ENCODE peak calls at places on chromosomes 16 and 17, in six cellular contexts. E is transverse colon, Z is A673, H is MM.1S, B is ovary, T is heart right ventricle. V is an unnamed sample.

GRCh38 chr16:1002399-1003161 is 21.0 kb downstream of the SOX8 start:
- DNase-seq in E (peak; percentile 42), Z (peak; percentile 75), H (no peak), B (no peak), T (no peak), V (no peak)

GRCh38 chr17:58492238-58493121 is 4.3 kb upstream of the HSF5 start:
- DNase-seq in E (no peak), Z (no peak), H (no peak), B (no peak), T (no peak), V (no peak)

GRCh38 chr16:69201291-69201690 is 14.3 kb downstream of the SNTB2 start:
- DNase-seq in E (no peak), Z (no peak), H (no peak), B (no peak), T (no peak), V (no peak)

GRCh38 chr16:84789431-84789830 is 30.4 kb upstream of the CRISPLD2 start:
- DNase-seq in E (no peak), Z (no peak), H (no peak), B (peak; percentile 14), T (no peak), V (no peak)

GRCh38 chr17:27944546-27945332 is 51.6 kb upstream of the LYRM9 start:
- DNase-seq in E (no peak), Z (no peak), H (no peak), B (no peak), T (no peak), V (no peak)

GRCh38 chr17:39152134-39152884 is 872 bp upstream of the PLXDC1 start:
- DNase-seq in E (peak; percentile 16), Z (no peak), H (no peak), B (peak; percentile 71), T (peak; percentile 39), V (peak; percentile 56)

GRCh38 chr16:2160915-2161551 is 5.5 kb downstream of the TRAF7 start:
- DNase-seq in E (peak; percentile 58), Z (no peak), H (no peak), B (no peak), T (peak; percentile 51), V (no peak)

GRCh38 chr17:45791935-45792334 is 7.8 kb downstream of the CRHR1 start:
- DNase-seq in E (no peak), Z (no peak), H (no peak), B (no peak), T (no peak), V (no peak)

GRCh38 chr16:63933841-63934240 is 1188.0 kb downstream of the CDH11 start:
- DNase-seq in E (no peak), Z (no peak), H (no peak), B (no peak), T (no peak), V (no peak)

GRCh38 chr16:9107025-9107970 is 15.9 kb downstream of the HAPSTR1 start:
- DNase-seq in E (no peak), Z (no peak), H (no peak), B (no peak), T (no peak), V (no peak)

GRCh38 chr17:28249706-28250105 is 69.3 kb upstream of the TMEM97 start:
- DNase-seq in E (no peak), Z (no peak), H (no peak), B (no peak), T (no peak), V (no peak)

GRCh38 chr16:88301431-88301830 is 81.3 kb upstream of the ZNF469 start:
- DNase-seq in E (no peak), Z (no peak), H (no peak), B (no peak), T (no peak), V (no peak)

GRCh38 chr16:4239682-4240175 is 2.2 kb downstream of the SRL start:
- DNase-seq in E (no peak), Z (no peak), H (no peak), B (no peak), T (no peak), V (no peak)

GRCh38 chr17:21381076-21381706 is 5.0 kb downstream of the KCNJ12 start:
- DNase-seq in E (no peak), Z (no peak), H (no peak), B (no peak), T (no peak), V (no peak)

GRCh38 chr17:44198721-44199552 is 747 bp downstream of the ATXN7L3 start:
- DNase-seq in E (peak; percentile 73), Z (peak; percentile 37), H (peak; percentile 46), B (peak; percentile 79), T (peak; percentile 72), V (peak; percentile 81)

GRCh38 chr16:11310997-11311561 is 29.9 kb upstream of the PRM1 start:
- DNase-seq in E (no peak), Z (no peak), H (peak; percentile 89), B (no peak), T (no peak), V (no peak)

GRCh38 chr16:58501242-58502131 is 1.5 kb downstream of the NDRG4 start:
- DNase-seq in E (peak; percentile 33), Z (peak; percentile 45), H (peak; percentile 63), B (peak; percentile 44), T (no peak), V (no peak)

GRCh38 chr16:10514369-10515055 is 65.9 kb downstream of the EMP2 start:
- DNase-seq in E (peak; percentile 37), Z (peak; percentile 62), H (peak; percentile 75), B (no peak), T (no peak), V (peak; percentile 70)

GRCh38 chr17:17570798-17571716 is 20.5 kb downstream of the PEMT start:
- DNase-seq in E (no peak), Z (no peak), H (no peak), B (peak; percentile 88), T (peak; percentile 50), V (no peak)

GRCh38 chr17:6476834-6477210 is 32.6 kb downstream of the PIMREG start:
- DNase-seq in E (no peak), Z (no peak), H (no peak), B (no peak), T (no peak), V (peak; percentile 41)

GRCh38 chr17:15340966-15341365 is 431 bp downstream of the TEKT3 start:
- DNase-seq in E (no peak), Z (no peak), H (no peak), B (no peak), T (no peak), V (peak; percentile 37)

GRCh38 chr16:359871-360697 is 7.6 kb upstream of the AXIN1 start:
- DNase-seq in E (peak; percentile 7), Z (no peak), H (no peak), B (no peak), T (no peak), V (no peak)

DNA sequence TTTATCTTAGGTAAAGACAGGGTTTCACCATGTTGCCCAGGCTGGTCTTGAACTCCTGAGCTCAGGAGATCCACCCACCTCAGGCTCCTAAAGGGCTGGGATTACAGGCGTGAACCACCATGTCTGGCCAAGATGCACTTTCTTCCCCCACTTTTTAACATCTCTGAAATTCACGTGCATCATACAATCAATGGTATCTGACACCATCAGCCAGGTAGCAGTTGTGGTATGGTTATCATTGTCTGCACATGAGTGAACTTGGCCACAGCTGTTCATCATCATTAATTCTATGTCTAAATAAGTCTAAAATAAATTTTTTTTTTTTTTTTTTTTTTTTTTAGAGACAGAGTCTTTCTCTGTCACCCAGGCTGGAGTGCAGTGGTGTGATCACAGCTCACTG is 34.2 kb upstream of the MYLK3 start:
- DNase-seq in E (no peak), Z (no peak), H (no peak), B (no peak), T (no peak), V (no peak)
- H3K9me3 ChIP-seq in E (no peaks in the 10 kb centered on the region), Z (no peaks in the 10 kb centered on the region), H (no peaks in the 10 kb centered on the region), B (no peaks in the 10 kb centered on the region), T (peaks cover 10% of the 10 kb centered on the region), V (no peaks in the 10 kb centered on the region)

GRCh38 chr16:34050787-34051320 is 591.4 kb downstream of the TP53TG3F start:
- DNase-seq in E (no peak), Z (no peak), H (no peak), B (no peak), T (no peak), V (no peak)
- H3K9me3 ChIP-seq in E (peaks cover 13% of the 10 kb centered on the region), Z (peaks cover 15% of the 10 kb centered on the region), H (no peaks in the 10 kb centered on the region), B (peaks cover 5% of the 10 kb centered on the region), T (peaks cover 9% of the 10 kb centered on the region), V (no peaks in the 10 kb centered on the region)

GRCh38 chr16:35906440-35906839 is 2447.0 kb downstream of the TP53TG3F start:
- DNase-seq in E (no peak), Z (no peak), H (no peak), B (no peak), T (no peak), V (no peak)
- H3K9me3 ChIP-seq in E (no peaks in the 10 kb centered on the region), Z (peaks cover 7% of the 10 kb centered on the region), H (no peaks in the 10 kb centered on the region), B (no peaks in the 10 kb centered on the region), T (no peaks in the 10 kb centered on the region), V (no peaks in the 10 kb centered on the region)

GRCh38 chr16:35181422-35182030 is 1722.1 kb downstream of the TP53TG3F start:
- DNase-seq in E (no peak), Z (no peak), H (no peak), B (no peak), T (no peak), V (no peak)

GRCh38 chr16:35182043-35182677 is 1722.7 kb downstream of the TP53TG3F start:
- DNase-seq in E (no peak), Z (no peak), H (no peak), B (no peak), T (no peak), V (no peak)

GRCh38 chr16:35184356-35184870 is 1725.0 kb downstream of the TP53TG3F start:
- DNase-seq in E (no peak), Z (no peak), H (no peak), B (no peak), T (no peak), V (no peak)

GRCh38 chr16:35180970-35181369 is 1721.6 kb downstream of the TP53TG3F start:
- DNase-seq in E (no peak), Z (no peak), H (no peak), B (no peak), T (no peak), V (no peak)

DNA sequence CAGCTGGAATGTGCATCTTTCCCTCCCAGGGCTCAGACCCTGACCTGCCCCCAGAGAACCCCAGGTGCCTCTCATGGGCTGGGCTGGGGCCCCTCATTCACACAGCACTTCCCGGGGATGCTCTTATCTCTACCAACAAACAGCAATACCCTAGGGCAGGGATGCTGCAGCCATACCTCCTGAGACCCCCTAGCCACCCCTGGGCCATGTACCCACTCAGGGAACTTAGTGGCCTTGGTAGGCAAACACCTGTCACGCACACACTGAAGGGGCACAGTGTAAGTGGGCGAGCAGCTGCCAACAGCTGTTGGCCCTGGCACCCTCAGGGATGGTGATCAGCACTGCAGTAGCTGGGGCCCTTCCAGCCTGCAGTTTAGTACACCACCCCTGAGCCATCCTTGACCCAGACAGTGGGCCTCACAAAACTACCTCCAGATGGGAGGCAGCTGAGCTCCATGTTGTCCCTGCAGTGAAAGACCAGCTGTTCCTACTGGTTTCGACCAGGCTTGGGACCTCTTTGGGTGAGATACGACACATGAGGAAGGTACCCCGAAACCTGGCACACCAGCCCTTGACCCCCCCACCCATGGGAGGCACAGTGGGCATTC is 1723.6 kb downstream of the TP53TG3F start:
- DNase-seq in E (no peak), Z (no peak), H (no peak), B (no peak), T (no peak), V (no peak)
- H3K9me3 ChIP-seq in E (no peaks in the 10 kb centered on the region), Z (peaks cover 38% of the 10 kb centered on the region), H (no peaks in the 10 kb centered on the region), B (no peaks in the 10 kb centered on the region), T (no peaks in the 10 kb centered on the region), V (no peaks in the 10 kb centered on the region)

DNA sequence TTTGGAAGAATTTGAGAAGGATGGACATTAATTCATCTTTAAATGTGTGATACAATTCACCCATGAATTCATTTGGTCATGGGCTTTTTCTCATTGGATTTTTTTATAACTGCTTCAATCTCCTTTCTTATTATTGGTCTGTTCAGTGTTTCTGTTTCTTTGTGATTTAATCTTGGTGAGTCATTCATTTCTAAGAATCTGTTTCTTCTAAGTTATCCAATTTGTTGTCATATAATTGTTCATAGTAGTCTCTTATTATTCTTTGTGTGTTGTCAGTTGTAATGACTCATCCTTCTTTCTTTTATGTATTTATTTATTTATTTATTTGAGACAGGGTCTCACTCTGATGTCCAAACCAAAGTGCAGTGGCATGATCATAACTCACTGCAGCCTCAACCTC is 146.1 kb upstream of the ZNF267 start:
- DNase-seq in E (no peak), Z (no peak), H (no peak), B (no peak), T (no peak), V (no peak)
- H3K9me3 ChIP-seq in E (peaks cover 11% of the 10 kb centered on the region), Z (no peaks in the 10 kb centered on the region), H (no peaks in the 10 kb centered on the region), B (peaks cover 4% of the 10 kb centered on the region), T (peaks cover 53% of the 10 kb centered on the region), V (no peaks in the 10 kb centered on the region)